ENCODE peak calls at places on chromosomes 3 and 15, in six cellular contexts. U, N, K, Y, X and D are unnamed samples.

GRCh38 chr3:157464283-157464682 is 27.6 kb downstream of the PTX3 start:
- DNase-seq in K (no peak), X (no peak), N (no peak), Y (no peak), U (no peak), D (no peak)

GRCh38 chr3:168024537-168024941 is 71.2 kb downstream of the GOLIM4 start:
- DNase-seq in N (peak; percentile 65), K (peak; percentile 49), X (no peak), Y (no peak), U (peak; percentile 13), D (no peak)

GRCh38 chr3:187713504-187713903 is 11.1 kb upstream of the RTP2 start:
- DNase-seq in U (no peak), Y (peak; percentile 54), K (no peak), X (peak; percentile 47), N (peak; percentile 42), D (peak; percentile 6)

GRCh38 chr3:182713743-182714517 is 79.4 kb upstream of the ATP11B start:
- DNase-seq in K (no peak), U (no peak), Y (peak; percentile 84), N (peak; percentile 51), X (peak; percentile 22), D (peak; percentile 75)

GRCh38 chr15:26166429-26166828 is 303.3 kb upstream of the ATP10A start:
- DNase-seq in N (no peak), K (no peak), X (no peak), Y (peak; percentile 16), U (no peak), D (no peak)

GRCh38 chr3:127480196-127480933 is 110.2 kb downstream of the TPRA1 start:
- DNase-seq in K (no peak), N (no peak), X (no peak), U (no peak), Y (no peak), D (no peak)

GRCh38 chr3:22045882-22046281 is 294.9 kb upstream of the ZNF385D start:
- DNase-seq in N (no peak), K (no peak), U (no peak), Y (no peak), X (no peak), D (peak; percentile 47)

GRCh38 chr3:142278451-142278850 is 53.1 kb upstream of the GK5 start:
- DNase-seq in Y (no peak), N (no peak), K (no peak), X (no peak), U (no peak), D (no peak)

GRCh38 chr3:107847791-107848190 is 243.0 kb downstream of the CD47 start:
- DNase-seq in N (no peak), X (no peak), K (peak; percentile 26), U (no peak), Y (no peak), D (no peak)

GRCh38 chr15:41115652-41116115 is 396 bp downstream of the INO80 start:
- DNase-seq in X (peak; percentile 68), U (peak; percentile 81), Y (peak; percentile 80), N (peak; percentile 65), K (peak; percentile 85), D (peak; percentile 29)

GRCh38 chr3:707041-707440 is 385.8 kb upstream of the CNTN6 start:
- DNase-seq in K (no peak), N (no peak), X (no peak), Y (no peak), U (no peak), D (peak; percentile 18)

GRCh38 chr3:59754456-59754855 is 704.6 kb upstream of the CFAP20DC start:
- DNase-seq in N (no peak), Y (no peak), K (no peak), U (no peak), X (no peak), D (no peak)

GRCh38 chr3:188077160-188077812 is 76.7 kb upstream of the LPP start:
- DNase-seq in Y (no peak), N (no peak), K (no peak), X (no peak), U (no peak), D (no peak)

GRCh38 chr3:128194843-128195242 is 41.6 kb downstream of the EEFSEC start:
- DNase-seq in U (no peak), K (no peak), Y (peak; percentile 54), X (no peak), N (no peak), D (no peak)